ENCODE peak calls at places on chromosomes 16 and 17, in six cellular contexts. Z, Y, K, M, T and P are unnamed samples.

GRCh38 chr16:50360033-50360778 is 8.6 kb downstream of the BRD7 start:
- DNase-seq in K (no peak), T (no peak), M (no peak), Y (no peak), Z (no peak), P (no peak)

GRCh38 chr17:10033982-10034381 is 128.9 kb upstream of the RCVRN start:
- DNase-seq in Z (no peak), M (no peak), T (no peak), K (no peak), Y (no peak), P (no peak)

GRCh38 chr17:2724783-2725164 is 13.2 kb upstream of the CLUH start:
- DNase-seq in Y (no peak), M (no peak), T (peak), K (peak), Z (no peak), P (peak)

GRCh38 chr16:58464047-58464915 is 35.7 kb upstream of the NDRG4 start:
- DNase-seq in Z (no peak), Y (no peak), T (peak), K (peak), M (no peak), P (peak)

GRCh38 chr17:21467739-21468490 is 91.8 kb downstream of the KCNJ12 start:
- DNase-seq in Y (no peak), Z (no peak), T (no peak), K (no peak), M (peak), P (no peak)

GRCh38 chr17:63066158-63066808 is 100.2 kb downstream of the TANC2 start:
- DNase-seq in K (no peak), Z (no peak), Y (no peak), M (no peak), T (no peak), P (no peak)

GRCh38 chr17:33044771-33045170 is 53.1 kb downstream of the SPACA3 start:
- DNase-seq in Y (no peak), Z (no peak), T (no peak), K (no peak), M (peak), P (no peak)

GRCh38 chr17:4066210-4066609 is 76.6 kb downstream of the ZZEF1 start:
- DNase-seq in Y (no peak), T (no peak), K (no peak), Z (no peak), M (no peak), P (no peak)

GRCh38 chr17:3512512-3513171 is 36.8 kb downstream of the ASPA start:
- DNase-seq in Z (no peak), M (peak), K (peak), Y (no peak), T (peak), P (no peak)

GRCh38 chr16:50939356-50939755 is 197.5 kb downstream of the CYLD start:
- DNase-seq in Z (no peak), T (no peak), M (no peak), Y (no peak), K (no peak), P (no peak)